ENCODE peak calls at places on chromosome 1, in nine cellular contexts. R is GM13976, X is pancreas, S is stomach, Y is Calu3, D is H9, O is nephron progenitor cell, P is esophagus squamous epithelium, G is HCT116. A is an unnamed sample.
A peak's percentile ranks its signal among the peaks of the same experiment; 100 is the strongest.

GRCh38 chr1:201724760-201725105 is 104.2 kb upstream of the IPO9 start:
- DNase-seq in R (no peak), X (no peak), S (no peak), Y (no peak), D (no peak), O (no peak), P (no peak), G (no peak), A (no peak)

GRCh38 chr1:116128669-116129068 is 17.5 kb downstream of the MAB21L3 start:
- DNase-seq in R (no peak), X (no peak), S (no peak), Y (no peak), D (no peak), O (no peak), P (no peak), G (no peak), A (no peak)

GRCh38 chr1:212456166-212456528 is 23.4 kb downstream of the NENF start:
- DNase-seq in R (no peak), X (no peak), S (no peak), Y (no peak), D (no peak), O (no peak), P (no peak), G (no peak), A (no peak)

GRCh38 chr1:94772230-94772641 is 47.9 kb upstream of the SLC44A3 start:
- DNase-seq in R (no peak), X (no peak), S (peak; percentile 32), Y (peak; percentile 75), D (no peak), O (no peak), P (no peak), G (no peak), A (no peak)

GRCh38 chr1:74496699-74497098 is 15.7 kb downstream of the LRRC53 start:
- DNase-seq in R (no peak), X (no peak), S (no peak), Y (no peak), D (no peak), O (no peak), P (no peak), G (no peak), A (no peak)

GRCh38 chr1:67626495-67627235 is 58.3 kb upstream of the GADD45A start:
- DNase-seq in R (no peak), X (no peak), S (no peak), Y (peak; percentile 11), D (no peak), O (no peak), P (no peak), G (peak; percentile 7), A (no peak)

GRCh38 chr1:53128401-53128800 is 14.0 kb downstream of the SLC1A7 start:
- DNase-seq in R (no peak), X (no peak), S (no peak), Y (no peak), D (no peak), O (no peak), P (no peak), G (no peak), A (no peak)

GRCh38 chr1:67339623-67340343 is 32.1 kb downstream of the IL12RB2 start:
- DNase-seq in R (no peak), X (no peak), S (no peak), Y (no peak), D (no peak), O (no peak), P (no peak), G (no peak), A (no peak)

GRCh38 chr1:6180578-6181311 is 624 bp upstream of the CHD5 start:
- DNase-seq in R (no peak), X (peak; percentile 67), S (no peak), Y (no peak), D (peak; percentile 62), O (no peak), P (no peak), G (no peak), A (no peak)

GRCh38 chr1:155173478-155174333 is at the start of gene TRIM46:
- DNase-seq in R (peak; percentile 84), X (peak; percentile 79), S (peak; percentile 25), Y (no peak), D (peak; percentile 81), O (peak; percentile 59), P (no peak), G (no peak), A (peak; percentile 78)
- TF ChIP-seq CTCF in R (no peak), X (no peak), S (no peak), Y (no peak), D (peak; percentile 26), O (no peak), P (no peak), G (no peak), A (no peak)

GRCh38 chr1:160053548-160054365 is 16.2 kb downstream of the KCNJ10 start:
- DNase-seq in R (no peak), X (no peak), S (no peak), Y (no peak), D (no peak), O (no peak), P (no peak), G (no peak), A (no peak)

GRCh38 chr1:160062134-160062533 is 7.8 kb downstream of the KCNJ10 start:
- DNase-seq in R (no peak), X (no peak), S (no peak), Y (no peak), D (peak; percentile 41), O (no peak), P (no peak), G (no peak), A (no peak)

GRCh38 chr1:160056648-160057169 is 13.3 kb downstream of the KCNJ10 start:
- DNase-seq in R (no peak), X (no peak), S (no peak), Y (no peak), D (no peak), O (no peak), P (no peak), G (no peak), A (no peak)

GRCh38 chr1:160061376-160062100 is 8.4 kb downstream of the KCNJ10 start:
- DNase-seq in R (no peak), X (no peak), S (no peak), Y (no peak), D (peak; percentile 60), O (no peak), P (no peak), G (no peak), A (no peak)

DNA sequence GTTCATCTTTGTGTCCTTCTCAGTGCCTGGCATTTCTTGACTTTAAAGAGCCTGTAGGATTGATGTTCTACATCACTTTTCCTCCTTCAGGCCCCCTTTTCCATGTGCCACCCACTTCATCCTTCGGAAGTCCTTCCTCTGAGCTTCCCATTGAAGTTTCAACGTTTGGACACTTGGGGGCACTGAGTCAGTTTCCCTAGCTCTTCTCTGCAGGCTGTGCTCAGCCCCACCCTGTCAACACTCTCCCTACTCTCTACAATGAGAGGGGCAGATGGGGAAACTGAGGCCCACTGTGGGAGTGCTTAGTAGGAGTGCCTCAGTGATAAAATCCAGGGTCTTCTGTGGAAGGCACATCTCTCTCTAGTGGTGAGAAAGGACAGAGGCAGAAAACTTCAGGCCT is 11.9 kb downstream of the KCNJ10 start:
- DNase-seq in R (no peak), X (no peak), S (no peak), Y (no peak), D (no peak), O (no peak), P (no peak), G (no peak), A (no peak)
- TF ChIP-seq CTCF in R (no peak), X (no peak), S (no peak), Y (no peak), D (peak; percentile 61), O (no peak), P (no peak), G (peak; percentile 46), A (peak; percentile 18)

GRCh38 chr1:24384251-24385090 is 29.1 kb downstream of the STPG1 start:
- DNase-seq in R (peak; percentile 57), X (no peak), S (peak; percentile 48), Y (no peak), D (no peak), O (no peak), P (no peak), G (no peak), A (peak; percentile 78)

GRCh38 chr1:24386931-24387330 is 26.7 kb downstream of the STPG1 start:
- DNase-seq in R (no peak), X (no peak), S (no peak), Y (no peak), D (no peak), O (no peak), P (no peak), G (no peak), A (no peak)

GRCh38 chr1:24386241-24386640 is 27.3 kb downstream of the STPG1 start:
- DNase-seq in R (no peak), X (no peak), S (no peak), Y (no peak), D (no peak), O (no peak), P (no peak), G (no peak), A (no peak)

GRCh38 chr1:24383381-24383940 is 30.1 kb downstream of the STPG1 start:
- DNase-seq in R (no peak), X (no peak), S (no peak), Y (no peak), D (no peak), O (no peak), P (no peak), G (no peak), A (no peak)

DNA sequence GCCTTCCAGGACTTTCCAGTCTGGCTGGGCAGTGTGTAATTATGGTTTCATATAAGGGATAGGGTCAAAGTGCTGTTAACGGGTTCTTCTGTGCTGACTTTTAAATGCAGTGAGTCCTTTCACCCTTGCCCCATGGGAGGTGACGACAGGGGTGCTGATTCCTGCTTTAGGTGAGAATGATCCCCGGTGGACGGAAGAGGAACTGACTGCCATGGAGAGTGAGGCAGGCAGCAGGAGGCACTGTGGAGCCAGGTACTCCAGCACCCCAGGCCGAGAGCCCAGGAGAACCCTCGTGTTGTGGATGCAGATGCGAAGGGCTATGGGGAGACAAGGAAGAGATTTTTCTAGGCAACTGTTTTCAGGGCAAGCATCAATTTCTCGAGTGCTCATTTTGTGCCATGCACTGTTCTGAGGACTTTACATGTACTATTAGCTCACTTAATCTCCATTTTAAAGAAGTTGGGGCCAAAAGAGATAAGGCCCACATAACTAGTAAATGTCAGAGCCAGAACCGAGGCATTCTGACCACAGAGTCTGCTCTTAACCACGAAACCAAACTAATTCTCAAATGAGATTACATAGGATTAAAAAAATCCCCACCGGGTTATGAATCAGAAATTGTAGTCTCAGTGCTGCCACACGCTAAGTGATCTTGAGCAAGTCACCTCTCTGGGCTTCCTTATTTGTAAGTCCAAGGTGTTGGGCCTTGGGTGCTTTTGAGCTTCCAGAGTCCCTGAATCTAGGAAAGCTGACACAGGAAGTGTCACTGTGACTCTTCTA is 28.2 kb downstream of the STPG1 start:
- DNase-seq in R (peak; percentile 21), X (no peak), S (no peak), Y (no peak), D (peak; percentile 74), O (no peak), P (no peak), G (no peak), A (no peak)
- TF ChIP-seq CTCF in R (peak; percentile 28), X (peak; percentile 11), S (no peak), Y (no peak), D (peak; percentile 95), O (peak; percentile 33), P (peak; percentile 72), G (peak; percentile 98), A (peak; percentile 44)

DNA sequence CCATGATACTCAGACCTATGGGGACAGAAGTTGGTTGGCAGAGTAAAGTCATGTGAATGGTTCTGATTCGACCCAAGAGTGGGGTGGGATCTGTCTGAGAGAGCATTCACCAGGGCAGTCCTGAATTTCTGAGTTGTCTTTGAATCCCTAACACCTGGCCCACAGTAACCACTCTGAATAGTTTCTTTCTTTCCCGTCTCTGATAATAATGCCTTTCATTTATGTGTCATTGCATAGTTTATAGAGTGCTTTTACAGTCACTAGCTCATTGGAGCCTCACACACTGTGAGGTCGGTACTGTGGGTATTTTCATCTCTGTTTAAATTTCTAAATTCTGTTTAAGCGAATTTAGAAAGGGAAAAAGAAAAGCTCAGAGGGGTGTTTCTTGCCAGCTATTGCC is 147.1 kb downstream of the C1orf21 start:
- DNase-seq in R (no peak), X (no peak), S (no peak), Y (no peak), D (no peak), O (no peak), P (no peak), G (no peak), A (no peak)
- TF ChIP-seq CTCF in R (no peak), X (no peak), S (no peak), Y (no peak), D (no peak), O (no peak), P (no peak), G (no peak), A (no peak)